ENCODE peak calls at places on chromosome 15, in four cellular contexts. One of them, this sample, is unnamed.

GRCh38 chr15:71352125-71352524 is 236.9 kb downstream of the THSD4 start:
- DNase-seq in IMR-90: no peak
- DNase-seq in substantia nigra: no peak
- DNase-seq in lower lobe of right lung: no peak
- DNase-seq in this sample: no peak

GRCh38 chr15:60002528-60003218 is 1.4 kb upstream of the FOXB1 start:
- DNase-seq in substantia nigra: no peak
- DNase-seq in lower lobe of right lung: no peak
- DNase-seq in IMR-90: peak
- DNase-seq in this sample: no peak

GRCh38 chr15:35374661-35375060 is 171.3 kb downstream of the DPH6 start:
- DNase-seq in lower lobe of right lung: no peak
- DNase-seq in substantia nigra: no peak
- DNase-seq in IMR-90: no peak
- DNase-seq in this sample: no peak

GRCh38 chr15:75353604-75354003 is 6.8 kb downstream of the NEIL1 start:
- DNase-seq in IMR-90: no peak
- DNase-seq in substantia nigra: no peak
- DNase-seq in lower lobe of right lung: no peak
- DNase-seq in this sample: no peak

GRCh38 chr15:99100245-99101173 is 4.4 kb upstream of the SYNM start:
- DNase-seq in substantia nigra: peak
- DNase-seq in lower lobe of right lung: peak
- DNase-seq in IMR-90: peak
- DNase-seq in this sample: peak

GRCh38 chr15:76327191-76328105 is 9.1 kb upstream of the ISL2 start:
- DNase-seq in lower lobe of right lung: no peak
- DNase-seq in substantia nigra: no peak
- DNase-seq in IMR-90: peak
- DNase-seq in this sample: no peak

GRCh38 chr15:76172782-76173181 is 113.0 kb downstream of the TMEM266 start:
- DNase-seq in lower lobe of right lung: no peak
- DNase-seq in substantia nigra: no peak
- DNase-seq in IMR-90: no peak
- DNase-seq in this sample: no peak

GRCh38 chr15:37824717-37825382 is 109.6 kb upstream of the TMCO5A start:
- DNase-seq in substantia nigra: no peak
- DNase-seq in lower lobe of right lung: no peak
- DNase-seq in IMR-90: peak
- DNase-seq in this sample: no peak

GRCh38 chr15:28106294-28107110 is 7.4 kb upstream of the OCA2 start:
- DNase-seq in IMR-90: no peak
- DNase-seq in lower lobe of right lung: peak
- DNase-seq in substantia nigra: no peak
- DNase-seq in this sample: peak

GRCh38 chr15:39587910-39588530 is 7.1 kb downstream of the THBS1 start:
- DNase-seq in IMR-90: peak
- DNase-seq in lower lobe of right lung: no peak
- DNase-seq in substantia nigra: no peak
- DNase-seq in this sample: no peak

GRCh38 chr15:70339551-70340517 is 242.1 kb upstream of the TLE3 start:
- DNase-seq in substantia nigra: no peak
- DNase-seq in lower lobe of right lung: peak
- DNase-seq in IMR-90: peak
- DNase-seq in this sample: no peak

GRCh38 chr15:90947577-90948357 is 6.9 kb upstream of the RCCD1 start:
- DNase-seq in IMR-90: no peak
- DNase-seq in lower lobe of right lung: no peak
- DNase-seq in substantia nigra: no peak
- DNase-seq in this sample: no peak

GRCh38 chr15:74007820-74008371 is 13.4 kb downstream of the PML start:
- DNase-seq in IMR-90: no peak
- DNase-seq in lower lobe of right lung: no peak
- DNase-seq in substantia nigra: no peak
- DNase-seq in this sample: no peak

GRCh38 chr15:47374222-47374621 is 343.1 kb upstream of the SEMA6D start:
- DNase-seq in lower lobe of right lung: no peak
- DNase-seq in substantia nigra: no peak
- DNase-seq in IMR-90: peak
- DNase-seq in this sample: no peak

GRCh38 chr15:34855397-34855796 is 60.0 kb upstream of the ACTC1 start:
- DNase-seq in IMR-90: peak
- DNase-seq in substantia nigra: no peak
- DNase-seq in lower lobe of right lung: no peak
- DNase-seq in this sample: no peak

GRCh38 chr15:78206326-78207109 is 27.8 kb downstream of the ACSBG1 start:
- DNase-seq in lower lobe of right lung: no peak
- DNase-seq in IMR-90: peak
- DNase-seq in substantia nigra: no peak
- DNase-seq in this sample: no peak

GRCh38 chr15:50144342-50145120 is 25.5 kb upstream of the ATP8B4 start:
- DNase-seq in substantia nigra: no peak
- DNase-seq in lower lobe of right lung: no peak
- DNase-seq in IMR-90: no peak
- DNase-seq in this sample: no peak

GRCh38 chr15:88627463-88627862 is 6.3 kb downstream of the AEN start:
- DNase-seq in lower lobe of right lung: no peak
- DNase-seq in substantia nigra: no peak
- DNase-seq in IMR-90: no peak
- DNase-seq in this sample: no peak

GRCh38 chr15:59174846-59175831 is 31.5 kb upstream of the LDHAL6B start:
- DNase-seq in IMR-90: peak
- DNase-seq in substantia nigra: no peak
- DNase-seq in lower lobe of right lung: peak
- DNase-seq in this sample: peak

GRCh38 chr15:39239562-39239961 is 341.3 kb upstream of the THBS1 start:
- DNase-seq in substantia nigra: no peak
- DNase-seq in IMR-90: peak
- DNase-seq in lower lobe of right lung: no peak
- DNase-seq in this sample: no peak

GRCh38 chr15:66472176-66472999 is 25.2 kb downstream of the SNAPC5 start:
- DNase-seq in IMR-90: peak
- DNase-seq in lower lobe of right lung: no peak
- DNase-seq in substantia nigra: no peak
- DNase-seq in this sample: no peak

GRCh38 chr15:35481992-35482391 is 64.0 kb downstream of the DPH6 start:
- DNase-seq in lower lobe of right lung: no peak
- DNase-seq in IMR-90: peak
- DNase-seq in substantia nigra: no peak
- DNase-seq in this sample: no peak

GRCh38 chr15:65383456-65383855 is 5.7 kb upstream of the IGDCC3 start:
- DNase-seq in IMR-90: no peak
- DNase-seq in lower lobe of right lung: peak
- DNase-seq in substantia nigra: no peak
- DNase-seq in this sample: no peak

GRCh38 chr15:48647963-48648362 is 2.5 kb upstream of the FBN1 start:
- DNase-seq in lower lobe of right lung: no peak
- DNase-seq in substantia nigra: no peak
- DNase-seq in IMR-90: peak
- DNase-seq in this sample: no peak

GRCh38 chr15:50315814-50316630 is 39.0 kb downstream of the GABPB1 start:
- DNase-seq in lower lobe of right lung: no peak
- DNase-seq in IMR-90: peak
- DNase-seq in substantia nigra: no peak
- DNase-seq in this sample: no peak

GRCh38 chr15:50865515-50866370 is 42.7 kb upstream of the AP4E1 start:
- DNase-seq in lower lobe of right lung: no peak
- DNase-seq in substantia nigra: no peak
- DNase-seq in IMR-90: no peak
- DNase-seq in this sample: no peak

GRCh38 chr15:95930659-95931375 is 399.7 kb upstream of the NR2F2 start:
- DNase-seq in lower lobe of right lung: no peak
- DNase-seq in substantia nigra: no peak
- DNase-seq in IMR-90: no peak
- DNase-seq in this sample: no peak

GRCh38 chr15:69074011-69074842 is 59.7 kb downstream of the NOX5 start:
- DNase-seq in substantia nigra: no peak
- DNase-seq in lower lobe of right lung: peak
- DNase-seq in IMR-90: peak
- DNase-seq in this sample: no peak

GRCh38 chr15:70722266-70723123 is 40.9 kb downstream of the UACA start:
- DNase-seq in IMR-90: peak
- DNase-seq in substantia nigra: no peak
- DNase-seq in lower lobe of right lung: no peak
- DNase-seq in this sample: no peak

GRCh38 chr15:60541784-60542617 is 63.1 kb upstream of the ICE2 start:
- DNase-seq in lower lobe of right lung: no peak
- DNase-seq in substantia nigra: no peak
- DNase-seq in IMR-90: no peak
- DNase-seq in this sample: no peak

GRCh38 chr15:56146756-56147155 is 96.9 kb downstream of the RFX7 start:
- DNase-seq in lower lobe of right lung: no peak
- DNase-seq in substantia nigra: no peak
- DNase-seq in IMR-90: peak
- DNase-seq in this sample: no peak